ENCODE peak calls at places on chromosomes 5 and 9, in six cellular contexts. One of them, this sample, is unnamed. For H3K4me1 and H3K36me3, the result is how much of the 10 kb centered on the place peaks cover.

GRCh38 chr5:60993875-60994571 is 49.0 kb downstream of the NDUFAF2 start:
- DNase-seq in Peyer's patch: no peak
- DNase-seq in uterus: no peak
- DNase-seq in cardiac muscle cell: no peak
- DNase-seq in CD4-positive, CD25-positive, alpha-beta regulatory T cell: no peak
- DNase-seq in astrocyte: no peak
- DNase-seq in this sample: no peak

GRCh38 chr9:18474778-18475177 is 825 bp downstream of the ADAMTSL1 start:
- DNase-seq in uterus: no peak
- DNase-seq in Peyer's patch: no peak
- DNase-seq in CD4-positive, CD25-positive, alpha-beta regulatory T cell: no peak
- DNase-seq in astrocyte: peak
- DNase-seq in cardiac muscle cell: peak
- DNase-seq in this sample: no peak

GRCh38 chr9:88777498-88778312 is 213.6 kb upstream of the S1PR3 start:
- DNase-seq in uterus: no peak
- DNase-seq in astrocyte: peak
- DNase-seq in cardiac muscle cell: peak
- DNase-seq in CD4-positive, CD25-positive, alpha-beta regulatory T cell: no peak
- DNase-seq in Peyer's patch: no peak
- DNase-seq in this sample: no peak

GRCh38 chr9:88197016-88197415 is 58.7 kb upstream of the SPATA31C2 start:
- DNase-seq in Peyer's patch: no peak
- DNase-seq in CD4-positive, CD25-positive, alpha-beta regulatory T cell: no peak
- DNase-seq in cardiac muscle cell: peak
- DNase-seq in uterus: peak
- DNase-seq in astrocyte: peak
- DNase-seq in this sample: no peak

GRCh38 chr9:135756576-135756975 is 54.6 kb downstream of the KCNT1 start:
- DNase-seq in cardiac muscle cell: no peak
- DNase-seq in astrocyte: no peak
- DNase-seq in CD4-positive, CD25-positive, alpha-beta regulatory T cell: no peak
- DNase-seq in Peyer's patch: no peak
- DNase-seq in uterus: no peak
- DNase-seq in this sample: no peak

GRCh38 chr5:65482280-65482726 is 583 bp upstream of the ADAMTS6 start:
- DNase-seq in astrocyte: peak
- DNase-seq in Peyer's patch: no peak
- DNase-seq in CD4-positive, CD25-positive, alpha-beta regulatory T cell: peak
- DNase-seq in uterus: no peak
- DNase-seq in cardiac muscle cell: peak
- DNase-seq in this sample: no peak

GRCh38 chr9:137008312-137008711 is 11.9 kb upstream of the CLIC3 start:
- DNase-seq in uterus: no peak
- DNase-seq in Peyer's patch: no peak
- DNase-seq in astrocyte: no peak
- DNase-seq in cardiac muscle cell: no peak
- DNase-seq in CD4-positive, CD25-positive, alpha-beta regulatory T cell: no peak
- DNase-seq in this sample: no peak

GRCh38 chr5:81233080-81233634 is at the start of gene CKMT2:
- DNase-seq in cardiac muscle cell: peak
- DNase-seq in Peyer's patch: peak
- DNase-seq in uterus: peak
- DNase-seq in astrocyte: peak
- DNase-seq in CD4-positive, CD25-positive, alpha-beta regulatory T cell: no peak
- DNase-seq in this sample: no peak

GRCh38 chr9:131008909-131009618 is at the start of gene LAMC3:
- DNase-seq in uterus: no peak
- DNase-seq in astrocyte: no peak
- DNase-seq in cardiac muscle cell: peak
- DNase-seq in CD4-positive, CD25-positive, alpha-beta regulatory T cell: no peak
- DNase-seq in Peyer's patch: no peak
- DNase-seq in this sample: peak

DNA sequence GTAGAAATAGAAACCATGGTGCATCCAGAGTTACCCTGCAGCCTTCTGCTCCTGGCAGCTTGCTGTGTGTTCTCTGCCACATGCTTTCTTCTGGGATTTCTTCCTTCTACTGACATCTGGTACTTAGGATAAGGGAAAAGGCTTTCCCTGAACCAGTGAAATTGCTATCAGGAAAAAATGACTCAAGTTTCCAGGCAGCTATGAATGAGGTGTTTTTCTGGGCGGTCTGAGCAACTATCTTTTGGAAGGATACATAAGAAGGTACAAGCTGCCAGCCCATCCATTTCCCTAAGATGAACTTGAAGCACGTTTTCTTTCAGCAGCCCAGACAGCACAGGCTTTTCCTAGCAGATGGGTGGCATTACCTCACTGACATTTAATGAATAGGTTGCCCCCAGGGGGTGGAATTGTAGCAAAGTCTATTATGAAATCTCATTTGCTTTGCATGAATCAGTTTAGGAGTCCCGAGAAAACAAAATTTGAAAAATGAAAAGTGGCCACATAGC is 108.7 kb downstream of the C9orf152 start:
- DNase-seq in CD4-positive, CD25-positive, alpha-beta regulatory T cell: no peak
- DNase-seq in cardiac muscle cell: peak
- DNase-seq in uterus: peak
- DNase-seq in astrocyte: peak
- DNase-seq in Peyer's patch: no peak
- DNase-seq in this sample: no peak
- H3K4me1 ChIP-seq in CD4-positive, CD25-positive, alpha-beta regulatory T cell: under half
- H3K4me1 ChIP-seq in cardiac muscle cell: under half
- H3K4me1 ChIP-seq in uterus: under half
- H3K4me1 ChIP-seq in astrocyte: under half
- H3K4me1 ChIP-seq in Peyer's patch: under half
- H3K4me1 ChIP-seq in this sample: under half

GRCh38 chr5:168408561-168409321 is 77.5 kb upstream of the RARS1 start:
- DNase-seq in CD4-positive, CD25-positive, alpha-beta regulatory T cell: no peak
- DNase-seq in astrocyte: no peak
- DNase-seq in Peyer's patch: no peak
- DNase-seq in cardiac muscle cell: peak
- DNase-seq in uterus: no peak
- DNase-seq in this sample: no peak
- H3K36me3 ChIP-seq in CD4-positive, CD25-positive, alpha-beta regulatory T cell: under half
- H3K36me3 ChIP-seq in astrocyte: under half
- H3K36me3 ChIP-seq in Peyer's patch: under half
- H3K36me3 ChIP-seq in cardiac muscle cell: under half
- H3K36me3 ChIP-seq in uterus: under half
- H3K36me3 ChIP-seq in this sample: under half

GRCh38 chr5:178208540-178209227 is 4.4 kb downstream of the HNRNPAB start:
- DNase-seq in uterus: no peak
- DNase-seq in astrocyte: no peak
- DNase-seq in cardiac muscle cell: no peak
- DNase-seq in CD4-positive, CD25-positive, alpha-beta regulatory T cell: no peak
- DNase-seq in Peyer's patch: no peak
- DNase-seq in this sample: peak
- H3K4me3 ChIP-seq in uterus: no peak
- H3K4me3 ChIP-seq in astrocyte: no peak
- H3K4me3 ChIP-seq in cardiac muscle cell: no peak
- H3K4me3 ChIP-seq in CD4-positive, CD25-positive, alpha-beta regulatory T cell: no peak
- H3K4me3 ChIP-seq in Peyer's patch: no peak
- H3K4me3 ChIP-seq in this sample: no peak

DNA sequence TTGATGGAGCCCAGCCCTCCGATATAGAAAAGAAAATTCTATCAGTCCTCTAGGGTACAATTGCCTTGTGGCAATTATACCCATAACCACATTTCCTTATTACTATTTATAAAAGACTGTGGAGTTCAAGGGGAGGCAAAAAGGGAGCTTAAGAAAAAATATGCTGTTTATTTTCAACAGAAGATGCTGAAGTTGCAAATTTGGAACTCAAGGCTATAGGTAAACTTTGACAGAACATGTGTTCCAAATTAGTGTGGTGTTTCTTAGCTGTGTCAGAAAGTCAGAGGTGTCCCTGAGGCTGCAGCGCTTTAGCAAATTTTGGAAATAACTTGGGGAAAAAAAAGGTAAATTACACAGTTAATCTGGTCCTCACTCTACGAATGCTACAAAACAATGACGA is 116.5 kb downstream of the NFIB start:
- DNase-seq in Peyer's patch: no peak
- DNase-seq in CD4-positive, CD25-positive, alpha-beta regulatory T cell: no peak
- DNase-seq in astrocyte: no peak
- DNase-seq in cardiac muscle cell: no peak
- DNase-seq in uterus: no peak
- DNase-seq in this sample: no peak
- H3K4me1 ChIP-seq in Peyer's patch: under half
- H3K4me1 ChIP-seq in CD4-positive, CD25-positive, alpha-beta regulatory T cell: under half
- H3K4me1 ChIP-seq in astrocyte: under half
- H3K4me1 ChIP-seq in cardiac muscle cell: under half
- H3K4me1 ChIP-seq in uterus: under half
- H3K4me1 ChIP-seq in this sample: under half

GRCh38 chr5:151122828-151123227 is 34.8 kb downstream of the ANXA6 start:
- DNase-seq in Peyer's patch: no peak
- DNase-seq in cardiac muscle cell: no peak
- DNase-seq in astrocyte: no peak
- DNase-seq in uterus: no peak
- DNase-seq in CD4-positive, CD25-positive, alpha-beta regulatory T cell: no peak
- DNase-seq in this sample: no peak
- H3K36me3 ChIP-seq in Peyer's patch: under half
- H3K36me3 ChIP-seq in cardiac muscle cell: half or more
- H3K36me3 ChIP-seq in astrocyte: half or more
- H3K36me3 ChIP-seq in uterus: under half
- H3K36me3 ChIP-seq in CD4-positive, CD25-positive, alpha-beta regulatory T cell: half or more
- H3K36me3 ChIP-seq in this sample: half or more

DNA sequence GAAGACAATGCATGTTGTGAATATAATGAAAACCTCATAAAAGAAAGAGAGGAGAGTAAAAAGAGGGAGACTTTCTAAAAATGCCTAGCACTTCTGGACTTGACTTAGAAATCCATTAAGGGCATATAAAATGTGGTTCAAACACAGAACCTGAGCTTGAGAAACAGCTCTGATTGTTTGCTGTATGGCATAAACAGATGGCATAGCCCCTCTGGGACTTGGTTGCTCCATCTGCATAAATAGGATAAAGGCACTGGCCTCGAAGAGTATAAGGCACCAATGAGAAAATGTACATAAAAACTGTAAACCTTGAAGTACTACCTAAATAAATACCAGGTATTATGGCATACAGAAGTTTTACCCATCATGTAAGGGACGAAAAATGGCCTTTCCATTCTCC is 23.8 kb downstream of the MRPS27 start:
- DNase-seq in cardiac muscle cell: no peak
- DNase-seq in Peyer's patch: no peak
- DNase-seq in uterus: no peak
- DNase-seq in CD4-positive, CD25-positive, alpha-beta regulatory T cell: no peak
- DNase-seq in astrocyte: no peak
- DNase-seq in this sample: no peak
- H3K4me3 ChIP-seq in cardiac muscle cell: no peak
- H3K4me3 ChIP-seq in Peyer's patch: no peak
- H3K4me3 ChIP-seq in uterus: no peak
- H3K4me3 ChIP-seq in CD4-positive, CD25-positive, alpha-beta regulatory T cell: no peak
- H3K4me3 ChIP-seq in astrocyte: no peak
- H3K4me3 ChIP-seq in this sample: no peak

GRCh38 chr9:32663741-32664140 is 28.3 kb upstream of the TAF1L start:
- DNase-seq in CD4-positive, CD25-positive, alpha-beta regulatory T cell: no peak
- DNase-seq in Peyer's patch: no peak
- DNase-seq in uterus: no peak
- DNase-seq in cardiac muscle cell: no peak
- DNase-seq in astrocyte: peak
- DNase-seq in this sample: no peak

DNA sequence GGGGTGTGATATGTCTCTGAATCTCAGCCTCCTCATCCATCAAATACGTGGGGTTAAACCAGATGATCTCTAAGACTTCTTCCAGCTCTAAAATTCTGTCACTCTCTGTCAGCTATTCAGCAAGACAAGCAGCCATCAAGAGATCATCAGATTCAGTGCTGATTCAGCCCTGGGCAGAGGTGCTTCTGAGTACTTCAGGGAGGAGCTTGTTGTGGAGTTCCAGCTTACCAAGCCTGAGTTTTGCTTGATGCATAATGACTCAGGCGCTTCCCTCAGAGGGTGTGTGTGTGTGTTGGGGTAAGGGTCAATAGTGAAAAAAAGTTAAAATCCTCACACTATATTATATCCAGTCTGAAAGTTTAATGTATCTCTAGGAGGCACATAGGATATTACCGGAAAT is 29.6 kb upstream of the TAF1L start:
- DNase-seq in cardiac muscle cell: no peak
- DNase-seq in uterus: no peak
- DNase-seq in Peyer's patch: no peak
- DNase-seq in CD4-positive, CD25-positive, alpha-beta regulatory T cell: no peak
- DNase-seq in astrocyte: peak
- DNase-seq in this sample: no peak
- H3K4me1 ChIP-seq in cardiac muscle cell: under half
- H3K4me1 ChIP-seq in uterus: under half
- H3K4me1 ChIP-seq in Peyer's patch: under half
- H3K4me1 ChIP-seq in CD4-positive, CD25-positive, alpha-beta regulatory T cell: under half
- H3K4me1 ChIP-seq in astrocyte: under half
- H3K4me1 ChIP-seq in this sample: under half

GRCh38 chr9:123131258-123131657 is 97.8 kb downstream of the GPR21 start:
- DNase-seq in Peyer's patch: no peak
- DNase-seq in CD4-positive, CD25-positive, alpha-beta regulatory T cell: no peak
- DNase-seq in uterus: no peak
- DNase-seq in astrocyte: peak
- DNase-seq in cardiac muscle cell: peak
- DNase-seq in this sample: no peak

GRCh38 chr9:123131993-123132392 is 98.5 kb downstream of the GPR21 start:
- DNase-seq in cardiac muscle cell: no peak
- DNase-seq in CD4-positive, CD25-positive, alpha-beta regulatory T cell: no peak
- DNase-seq in astrocyte: peak
- DNase-seq in uterus: no peak
- DNase-seq in Peyer's patch: no peak
- DNase-seq in this sample: no peak

GRCh38 chr9:123127512-123128075 is 94.1 kb downstream of the GPR21 start:
- DNase-seq in Peyer's patch: no peak
- DNase-seq in cardiac muscle cell: no peak
- DNase-seq in astrocyte: no peak
- DNase-seq in CD4-positive, CD25-positive, alpha-beta regulatory T cell: no peak
- DNase-seq in uterus: no peak
- DNase-seq in this sample: no peak

GRCh38 chr9:123128591-123128990 is 95.1 kb downstream of the GPR21 start:
- DNase-seq in cardiac muscle cell: no peak
- DNase-seq in Peyer's patch: no peak
- DNase-seq in CD4-positive, CD25-positive, alpha-beta regulatory T cell: no peak
- DNase-seq in astrocyte: no peak
- DNase-seq in uterus: no peak
- DNase-seq in this sample: no peak

GRCh38 chr9:123129411-123129810 is 95.9 kb downstream of the GPR21 start:
- DNase-seq in CD4-positive, CD25-positive, alpha-beta regulatory T cell: no peak
- DNase-seq in astrocyte: no peak
- DNase-seq in uterus: no peak
- DNase-seq in cardiac muscle cell: no peak
- DNase-seq in Peyer's patch: no peak
- DNase-seq in this sample: no peak
- H3K36me3 ChIP-seq in CD4-positive, CD25-positive, alpha-beta regulatory T cell: under half
- H3K36me3 ChIP-seq in astrocyte: under half
- H3K36me3 ChIP-seq in uterus: under half
- H3K36me3 ChIP-seq in cardiac muscle cell: under half
- H3K36me3 ChIP-seq in Peyer's patch: under half
- H3K36me3 ChIP-seq in this sample: under half

GRCh38 chr5:109407913-109408312 is 1.9 kb downstream of the PJA2 start:
- DNase-seq in astrocyte: no peak
- DNase-seq in CD4-positive, CD25-positive, alpha-beta regulatory T cell: peak
- DNase-seq in Peyer's patch: no peak
- DNase-seq in uterus: no peak
- DNase-seq in cardiac muscle cell: no peak
- DNase-seq in this sample: no peak
- H3K4me3 ChIP-seq in astrocyte: peak
- H3K4me3 ChIP-seq in CD4-positive, CD25-positive, alpha-beta regulatory T cell: peak
- H3K4me3 ChIP-seq in Peyer's patch: peak
- H3K4me3 ChIP-seq in uterus: peak
- H3K4me3 ChIP-seq in cardiac muscle cell: peak
- H3K4me3 ChIP-seq in this sample: peak

This sample was measured in HAP-1.